ENCODE peak calls at places on chromosomes 4 and X, in five cellular contexts. S is left cardiac atrium, B is H54, L is retinal pigment epithelial cell, I is AG04450. F is an unnamed sample.

GRCh38 chr4:82705169-82705568 is 93.4 kb downstream of the SCD5 start:
- DNase-seq in L (no peak), S (no peak), B (no peak), I (no peak), F (no peak)

GRCh38 chr4:79689735-79690134 is 281.7 kb upstream of the GK2 start:
- DNase-seq in B (no peak), L (peak), I (no peak), S (no peak), F (no peak)

GRCh38 chrX:7027071-7027470 is 120.4 kb upstream of the STS start:
- DNase-seq in B (no peak), L (no peak), I (no peak), S (no peak), F (peak)

GRCh38 chr4:32455231-32455630 is 1735.1 kb downstream of the PCDH7 start:
- DNase-seq in S (no peak), I (no peak), B (no peak), L (no peak), F (no peak)

GRCh38 chrX:112961981-112962380 is 121.3 kb upstream of the AMOT start:
- DNase-seq in S (no peak), I (no peak), B (no peak), L (no peak), F (peak)

GRCh38 chr4:160364217-160364616 is 1261.3 kb downstream of the RAPGEF2 start:
- DNase-seq in L (no peak), S (no peak), B (no peak), I (no peak), F (no peak)

GRCh38 chr4:76484654-76485053 is 49.6 kb downstream of the SHROOM3 start:
- DNase-seq in B (no peak), S (no peak), I (no peak), L (no peak), F (no peak)

GRCh38 chr4:174713181-174713580 is 115.9 kb downstream of the GLRA3 start:
- DNase-seq in I (no peak), B (no peak), L (no peak), S (no peak), F (no peak)

GRCh38 chr4:24121395-24122175 is 231.7 kb upstream of the PPARGC1A start:
- DNase-seq in L (no peak), B (no peak), S (no peak), I (no peak), F (no peak)

GRCh38 chrX:112967903-112968302 is 127.3 kb upstream of the AMOT start:
- DNase-seq in S (no peak), I (no peak), L (no peak), B (no peak), F (no peak)

GRCh38 chrX:1516596-1517104 is 20.3 kb downstream of the P2RY8 start:
- DNase-seq in L (no peak), I (no peak), S (no peak), B (no peak), F (no peak)

GRCh38 chrX:12973561-12974216 is 1.2 kb upstream of the TMSB4X start:
- DNase-seq in B (no peak), L (no peak), I (no peak), S (no peak), F (no peak)

GRCh38 chrX:48086119-48086518 is 14.7 kb upstream of the ZNF630 start:
- DNase-seq in L (no peak), B (no peak), I (no peak), S (no peak), F (no peak)

GRCh38 chrX:19823031-19823430 is 64.4 kb downstream of the SH3KBP1 start:
- DNase-seq in I (no peak), L (no peak), S (no peak), B (no peak), F (no peak)

GRCh38 chr4:113300384-113301011 is 251.0 kb downstream of the ANK2 start:
- DNase-seq in S (peak), I (peak), L (peak), B (peak), F (peak)

GRCh38 chr4:110484767-110485166 is 8.8 kb downstream of the ENPEP start:
- DNase-seq in S (no peak), L (peak), B (no peak), I (peak), F (no peak)

GRCh38 chr4:109302366-109303140 is at the start of gene COL25A1:
- DNase-seq in L (no peak), S (peak), I (no peak), B (no peak), F (peak)

GRCh38 chr4:49032440-49033161 is 46.5 kb downstream of the CWH43 start:
- DNase-seq in B (no peak), S (no peak), I (no peak), L (no peak), F (no peak)

GRCh38 chrX:132094169-132094568 is 33.7 kb downstream of the FRMD7 start:
- DNase-seq in L (no peak), I (no peak), B (no peak), S (no peak), F (peak)

GRCh38 chr4:178881937-178882336 is 1439.7 kb upstream of the AGA start:
- DNase-seq in B (no peak), L (no peak), S (no peak), I (no peak), F (no peak)

GRCh38 chr4:28481565-28481964 is 1620.9 kb downstream of the STIM2 start:
- DNase-seq in B (no peak), S (no peak), I (no peak), L (no peak), F (no peak)

GRCh38 chr4:40178672-40179071 is 18.2 kb upstream of the RHOH start:
- DNase-seq in S (no peak), I (no peak), B (no peak), L (no peak), F (no peak)

GRCh38 chr4:22187203-22187835 is 238.7 kb upstream of the KCNIP4 start:
- DNase-seq in B (no peak), I (no peak), S (no peak), L (no peak), F (no peak)

GRCh38 chrX:119325456-119325855 is 73.7 kb upstream of the SLC25A43 start:
- DNase-seq in S (no peak), B (no peak), L (no peak), I (no peak), F (no peak)

GRCh38 chr4:15779336-15779735 is 1.2 kb downstream of the CD38 start:
- DNase-seq in I (no peak), B (no peak), S (peak), L (no peak), F (peak)